ENCODE peak calls at places on chromosome 7, in eight cellular contexts. W, J, Z, M, L, C, X and Q are unnamed samples.

GRCh38 chr7:107838816-107839584 is 36.0 kb upstream of the SLC26A3 start:
- DNase-seq in X (no peak), Z (no peak), W (no peak), M (no peak), C (no peak), J (no peak), L (no peak), Q (no peak)

GRCh38 chr7:19713676-19714075 is 4.8 kb upstream of the POLR1F start:
- DNase-seq in L (no peak), J (peak), M (peak), C (no peak), X (peak), Z (peak), W (peak), Q (no peak)

GRCh38 chr7:90424720-90425119 is 21.5 kb downstream of the CLDN12 start:
- DNase-seq in M (no peak), W (no peak), Z (no peak), C (no peak), L (no peak), X (no peak), J (no peak), Q (no peak)

GRCh38 chr7:117564080-117564479 is 84.3 kb downstream of the CFTR start:
- DNase-seq in M (no peak), L (no peak), Z (no peak), W (no peak), J (no peak), X (no peak), C (no peak), Q (no peak)

GRCh38 chr7:151296202-151296992 is 45.2 kb upstream of the NUB1 start:
- DNase-seq in Z (no peak), W (no peak), L (no peak), M (no peak), J (no peak), C (no peak), X (no peak), Q (no peak)

GRCh38 chr7:32643194-32643593 is 147.9 kb downstream of the AVL9 start:
- DNase-seq in X (no peak), M (no peak), Z (no peak), W (no peak), L (no peak), C (no peak), J (no peak), Q (no peak)

GRCh38 chr7:14765731-14766130 is 136.8 kb downstream of the DGKB start:
- DNase-seq in J (no peak), X (no peak), C (no peak), M (no peak), Z (no peak), W (no peak), L (no peak), Q (no peak)

GRCh38 chr7:148242271-148242801 is 348.2 kb upstream of the C7orf33 start:
- DNase-seq in X (peak), J (peak), Z (peak), L (peak), W (no peak), M (peak), C (no peak), Q (peak)

GRCh38 chr7:77537136-77537594 is at the start of gene PTPN12:
- DNase-seq in W (no peak), M (no peak), L (peak), Z (no peak), X (no peak), J (peak), C (peak), Q (no peak)

GRCh38 chr7:42071372-42072261 is 165.4 kb downstream of the GLI3 start:
- DNase-seq in M (peak), Z (no peak), L (no peak), C (no peak), X (no peak), J (no peak), W (no peak), Q (no peak)

DNA sequence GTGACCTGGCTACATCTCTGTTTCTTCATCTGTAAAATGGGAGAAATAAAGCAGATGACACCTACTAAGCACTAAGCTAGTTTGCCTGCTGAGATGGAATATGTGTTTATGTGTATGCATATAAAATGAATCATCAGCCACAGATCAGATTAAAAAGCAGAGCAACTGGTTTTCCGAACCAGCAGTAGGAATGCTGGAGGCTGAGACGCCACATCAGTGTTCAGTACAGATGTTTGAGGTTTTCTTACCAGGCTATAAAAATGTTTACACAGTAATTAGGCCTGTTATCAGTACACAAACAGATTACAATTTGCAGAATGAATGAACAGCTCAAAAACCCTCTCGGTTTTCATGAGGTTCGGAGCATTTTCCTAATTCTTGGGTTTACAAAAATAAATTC is 85.8 kb downstream of the CALN1 start:
- DNase-seq in C (no peak), X (no peak), Z (no peak), L (no peak), M (no peak), J (no peak), W (no peak), Q (no peak)
- TF ChIP-seq POLR2A in C (no peak), X (no peak), Z (no peak), L (no peak), M (no peak), J (no peak), W (no peak), Q (no peak)

DNA sequence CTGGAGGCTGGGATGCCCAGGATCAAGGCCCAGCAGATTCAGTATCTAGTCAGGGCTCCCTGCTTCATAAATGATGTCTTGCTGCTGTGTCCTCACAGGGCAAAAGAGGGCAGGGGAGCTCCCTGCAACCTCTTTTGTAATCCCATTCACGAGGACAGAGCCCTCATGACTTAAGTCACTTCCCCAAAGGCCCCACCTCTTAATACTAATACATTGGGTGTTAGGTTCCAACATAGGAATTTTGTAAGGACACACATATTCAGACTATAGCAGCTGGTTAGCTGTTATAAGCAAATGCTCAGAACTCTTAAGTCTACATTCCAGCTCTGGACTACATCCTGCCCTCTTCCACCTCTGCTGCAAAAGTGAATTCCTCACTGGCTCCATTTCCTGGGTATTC is 63.0 kb downstream of the VOPP1 start:
- DNase-seq in M (peak), J (no peak), C (peak), X (peak), W (peak), L (no peak), Z (no peak), Q (no peak)
- TF ChIP-seq POLR2A in M (no peak), J (no peak), C (no peak), X (no peak), W (no peak), L (no peak), Z (no peak), Q (no peak)

GRCh38 chr7:152909280-152909679 is 149.7 kb downstream of the ACTR3B start:
- DNase-seq in X (no peak), M (no peak), J (no peak), W (no peak), Z (no peak), C (no peak), L (no peak), Q (no peak)
- TF ChIP-seq POLR2A in X (no peak), M (no peak), J (no peak), W (no peak), Z (no peak), C (no peak), L (no peak), Q (no peak)

GRCh38 chr7:16420649-16421332 is 547 bp downstream of the CRPPA start:
- DNase-seq in W (peak), X (peak), M (peak), L (no peak), Z (peak), C (peak), J (peak), Q (peak)
- TF ChIP-seq POLR2A in W (peak), X (peak), M (peak), L (peak), Z (peak), C (peak), J (peak), Q (no peak)

DNA sequence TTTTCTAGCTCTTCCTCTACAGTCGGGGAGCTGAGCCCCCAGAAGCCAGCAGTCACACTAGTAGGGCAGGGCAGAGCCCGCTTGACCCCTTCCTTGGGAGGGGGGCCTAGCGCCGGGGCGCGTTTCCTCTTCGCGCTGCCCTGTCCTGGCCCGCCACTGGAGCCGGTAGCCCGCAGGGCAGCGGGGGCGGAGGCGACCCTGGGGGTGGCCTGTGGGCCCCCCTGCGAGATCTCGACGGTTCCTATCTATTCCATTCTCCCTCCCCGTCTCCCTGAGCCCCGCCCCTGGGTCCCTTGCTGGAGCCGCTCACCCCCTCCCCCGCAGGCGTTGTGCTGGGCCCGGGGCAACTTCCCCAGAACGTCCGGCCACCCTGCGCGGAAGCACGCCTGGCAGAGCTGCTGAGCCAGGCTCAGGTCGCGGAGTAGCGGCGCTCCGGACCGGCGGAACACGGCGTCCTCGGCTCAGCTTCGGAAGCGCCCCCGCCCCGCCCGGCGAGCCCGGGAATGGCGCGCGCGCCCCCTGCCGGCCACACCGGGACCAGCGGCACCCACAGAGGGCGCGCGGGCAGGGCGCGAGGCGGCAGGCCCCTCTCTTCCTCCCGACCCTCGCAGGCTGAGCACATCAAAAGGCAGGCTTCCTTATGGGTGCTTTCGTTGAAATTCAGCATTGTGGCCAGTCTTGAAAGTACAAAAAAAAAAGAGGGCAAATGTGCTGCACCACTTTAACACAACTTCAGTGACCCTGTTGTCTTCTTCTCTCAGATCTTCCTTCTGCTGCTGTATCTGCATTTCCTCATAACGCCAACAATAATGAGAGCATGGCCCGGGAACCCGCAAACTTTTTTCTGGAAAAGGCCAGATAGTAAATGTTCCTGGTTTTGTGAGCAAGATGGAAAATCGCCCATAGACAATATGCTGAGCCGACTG is 327.6 kb downstream of the TNS3 start:
- DNase-seq in Z (peak), W (peak), C (peak), X (peak), M (peak), J (peak), L (no peak), Q (peak)
- TF ChIP-seq POLR2A in Z (no peak), W (no peak), C (peak), X (no peak), M (no peak), J (no peak), L (no peak), Q (no peak)

DNA sequence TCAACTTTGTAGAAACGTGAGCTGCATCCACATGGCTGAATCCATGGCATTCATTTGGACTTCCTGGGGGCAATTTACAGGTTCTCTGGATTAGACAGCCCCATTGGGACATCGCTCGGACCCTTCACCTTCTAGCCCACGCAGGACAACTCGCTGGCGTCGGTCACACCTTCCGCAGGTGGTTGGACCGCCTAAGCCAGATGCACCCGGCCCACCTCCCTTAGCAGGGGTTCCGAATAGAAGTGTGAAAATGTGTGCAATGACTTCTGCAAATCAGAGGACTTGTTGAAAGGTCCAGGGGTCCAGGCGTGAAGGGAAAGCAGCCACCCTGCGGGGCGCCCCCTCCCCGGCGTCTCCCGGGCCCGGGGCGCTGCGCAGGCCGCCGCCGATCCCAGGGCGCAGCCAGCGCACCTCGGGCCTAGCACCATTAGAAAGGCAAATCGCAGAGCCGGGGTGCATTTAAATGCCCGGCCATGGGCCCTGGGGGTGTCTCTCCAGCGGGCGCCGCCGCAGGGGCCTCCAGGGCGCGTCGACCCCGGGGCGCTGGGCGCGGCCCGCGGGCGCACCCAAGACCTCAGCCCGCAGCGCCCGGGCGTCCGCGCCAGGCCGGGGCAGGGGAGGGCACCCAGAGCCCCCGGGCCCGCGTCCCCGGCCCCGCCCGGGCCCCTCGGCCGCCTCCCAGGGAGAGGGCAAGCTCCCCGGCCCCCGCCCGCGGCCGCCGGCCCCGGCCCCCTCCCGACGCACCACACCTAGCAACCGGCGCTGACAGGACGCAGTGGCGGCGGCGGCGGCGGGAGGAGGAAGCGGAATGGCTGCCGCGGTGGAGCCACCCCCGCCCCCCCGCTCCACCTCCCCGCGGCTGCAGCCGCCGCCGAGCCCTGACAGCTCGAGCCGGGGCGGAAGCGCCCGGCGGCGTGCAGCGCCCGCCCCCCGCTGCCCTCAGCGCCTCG is 1.2 kb downstream of the JAZF1 start:
- DNase-seq in Z (peak), M (peak), J (peak), W (peak), C (peak), X (peak), L (no peak), Q (peak)
- TF ChIP-seq POLR2A in Z (no peak), M (peak), J (no peak), W (no peak), C (peak), X (no peak), L (peak), Q (no peak)

DNA sequence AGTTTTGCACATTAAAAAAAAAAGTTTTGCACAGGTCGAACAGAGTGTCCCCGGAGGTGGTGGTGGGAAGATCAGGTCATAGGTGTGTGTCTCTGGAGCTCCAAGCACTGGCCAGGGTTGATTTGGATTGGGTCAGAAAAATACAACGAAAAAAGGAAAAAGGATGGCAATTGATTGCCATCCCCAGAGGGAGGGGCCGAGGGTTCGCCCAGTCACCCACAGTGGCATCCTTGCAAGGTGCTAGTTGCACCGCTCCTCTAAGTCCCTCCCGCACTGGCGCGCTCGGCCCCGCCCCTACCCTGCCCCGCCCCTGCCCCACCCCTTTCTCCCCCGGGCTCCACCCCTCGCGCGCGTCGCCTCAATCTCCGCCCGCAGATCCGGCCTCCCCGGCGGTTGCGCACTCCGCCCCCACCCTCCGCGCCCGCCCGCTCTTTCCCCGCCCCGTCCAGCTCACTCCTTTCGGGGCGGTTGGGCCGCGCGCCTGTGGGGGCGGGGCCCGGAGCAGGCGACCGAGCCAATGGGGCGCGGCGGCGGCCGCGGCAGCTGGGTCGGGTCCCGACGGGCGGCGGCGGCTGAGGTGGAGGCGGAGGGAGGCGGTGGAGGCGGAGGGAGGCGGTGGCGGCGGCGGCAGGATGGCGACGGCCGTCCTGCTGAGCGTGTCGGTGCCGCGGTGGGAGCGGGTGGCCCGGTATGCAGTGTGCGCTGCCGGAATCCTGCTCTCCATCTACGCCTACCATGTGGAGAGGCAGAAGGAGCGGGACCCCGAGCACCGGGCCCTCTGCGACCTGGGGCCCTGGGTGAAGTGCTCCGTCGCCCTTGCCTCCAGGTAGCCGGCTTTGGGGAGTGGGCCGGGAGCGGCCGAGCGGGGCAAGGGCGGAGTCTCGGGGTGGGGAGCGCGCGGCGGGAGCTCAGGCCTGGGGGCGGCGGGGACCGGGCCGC is 31.5 kb upstream of the ERV3-1 start:
- DNase-seq in J (peak), C (peak), M (peak), Z (peak), L (peak), W (peak), X (peak), Q (peak)
- TF ChIP-seq POLR2A in J (no peak), C (peak), M (peak), Z (peak), L (peak), W (peak), X (no peak), Q (no peak)

GRCh38 chr7:66043681-66044497 is 31.7 kb upstream of the ASL start:
- DNase-seq in C (peak), X (no peak), J (peak), M (peak), Z (peak), L (peak), W (peak), Q (peak)
- TF ChIP-seq POLR2A in C (no peak), X (no peak), J (no peak), M (no peak), Z (no peak), L (no peak), W (no peak), Q (no peak)

GRCh38 chr7:66114743-66115727 is at the start of gene CRCP:
- DNase-seq in M (peak), C (peak), J (peak), X (peak), W (peak), Z (peak), L (peak), Q (peak)
- TF ChIP-seq POLR2A in M (peak), C (peak), J (no peak), X (no peak), W (peak), Z (peak), L (peak), Q (peak)